ENCODE peak calls at places on chromosomes 6 and 20, in nine cellular contexts. E is kidney, U is OCI-LY7, F is astrocyte of the cerebellum, K is psoas muscle, S is A549, Q is SK-N-SH, Z is right lobe of liver, T is right atrium auricular region. M is an unnamed sample.
A peak's percentile ranks its signal among the peaks of the same experiment; 100 is the strongest.

GRCh38 chr6:110255356-110255755 is 75.1 kb downstream of the CDC40 start:
- DNase-seq in E (peak; percentile 55), S (peak; percentile 7), F (peak; percentile 4), U (peak; percentile 8), Q (no peak), T (no peak), Z (peak; percentile 15), K (no peak), M (no peak)

GRCh38 chr20:35947489-35947888 is 6.8 kb downstream of the SCAND1 start:
- DNase-seq in E (no peak), Z (peak; percentile 23), U (peak; percentile 67), Q (peak; percentile 58), S (peak; percentile 68), T (no peak), F (no peak), K (no peak), M (no peak)

GRCh38 chr6:81750201-81750600 is 2.3 kb downstream of the TENT5A start:
- DNase-seq in F (no peak), Q (no peak), E (no peak), S (no peak), K (no peak), U (no peak), T (no peak), Z (no peak), M (no peak)

GRCh38 chr20:11891827-11892521 is 25.7 kb upstream of the BTBD3 start:
- DNase-seq in K (no peak), Z (peak; percentile 49), F (peak; percentile 22), U (no peak), T (peak; percentile 61), Q (peak; percentile 64), S (peak; percentile 77), E (peak; percentile 71), M (no peak)

GRCh38 chr6:111943723-111944122 is 70.5 kb upstream of the FYN start:
- DNase-seq in Z (no peak), F (no peak), E (no peak), Q (no peak), U (no peak), K (no peak), T (no peak), S (no peak), M (no peak)

GRCh38 chr6:75620387-75621304 is 19.0 kb downstream of the SENP6 start:
- DNase-seq in S (no peak), Z (no peak), F (no peak), T (no peak), U (no peak), K (no peak), Q (no peak), E (no peak), M (no peak)

GRCh38 chr6:162032620-162033019 is 694.9 kb downstream of the PRKN start:
- DNase-seq in F (peak; percentile 65), E (no peak), T (no peak), Z (no peak), U (no peak), K (no peak), Q (no peak), S (no peak), M (no peak)

GRCh38 chr20:58852559-58853271 is at the start of gene GNAS:
- DNase-seq in S (peak; percentile 62), F (peak; percentile 19), K (peak; percentile 83), Z (peak; percentile 57), Q (peak; percentile 74), E (peak; percentile 77), T (no peak), U (peak; percentile 65), M (no peak)

GRCh38 chr20:57061058-57061900 is 205.2 kb downstream of the BMP7 start:
- DNase-seq in U (peak; percentile 14), Z (no peak), F (no peak), S (peak; percentile 47), K (no peak), E (no peak), T (no peak), Q (peak; percentile 70), M (no peak)
- TF ChIP-seq CTCF in U (peak; percentile 72), Z (no peak), F (peak; percentile 80), S (peak; percentile 51), K (no peak), E (no peak), T (peak; percentile 31), Q (peak; percentile 45), M (peak; percentile 59)

GRCh38 chr6:33592595-33593413 is 12.7 kb upstream of the BAK1 start:
- DNase-seq in Q (no peak), S (no peak), E (peak; percentile 96), F (no peak), U (peak; percentile 89), K (no peak), T (no peak), Z (no peak), M (no peak)
- H3K4me3 ChIP-seq in Q (no peak overlapping the region), S (no peak overlapping the region), E (peak overlapping the region; percentile 42), F (no peak overlapping the region), U (peak overlapping the region; percentile 58), K (no peak overlapping the region), T (no peak overlapping the region), Z (no peak overlapping the region), M (no peak overlapping the region)

GRCh38 chr6:22325481-22325880 is 28.6 kb upstream of the PRL start:
- DNase-seq in K (no peak), Q (no peak), U (no peak), S (no peak), T (no peak), F (no peak), Z (no peak), E (no peak), M (no peak)
- TF ChIP-seq CTCF in K (no peak), Q (no peak), U (no peak), S (no peak), T (no peak), F (no peak), Z (no peak), E (no peak), M (no peak)

GRCh38 chr6:35491558-35492541 is 5.0 kb downstream of the TEAD3 start:
- DNase-seq in Z (no peak), Q (peak; percentile 62), K (no peak), S (no peak), E (no peak), F (no peak), U (no peak), T (no peak), M (no peak)

GRCh38 chr6:35494161-35494563 is 2.7 kb downstream of the TEAD3 start:
- DNase-seq in K (no peak), S (no peak), U (no peak), Z (no peak), F (no peak), T (no peak), Q (peak; percentile 34), E (no peak), M (no peak)

GRCh38 chr6:35493307-35493983 is 3.4 kb downstream of the TEAD3 start:
- DNase-seq in S (no peak), E (no peak), Q (no peak), F (no peak), T (no peak), K (no peak), U (no peak), Z (no peak), M (no peak)

GRCh38 chr6:35490821-35491557 is 5.9 kb downstream of the TEAD3 start:
- DNase-seq in K (no peak), S (no peak), T (no peak), Q (no peak), E (no peak), U (no peak), F (no peak), Z (no peak), M (no peak)

GRCh38 chr6:35492664-35493284 is 4.1 kb downstream of the TEAD3 start:
- DNase-seq in U (no peak), K (no peak), E (no peak), Z (no peak), F (no peak), T (no peak), S (no peak), Q (peak; percentile 52), M (no peak)
- H3K4me3 ChIP-seq in U (no peak overlapping the region), K (no peak overlapping the region), E (no peak overlapping the region), Z (no peak overlapping the region), F (no peak overlapping the region), T (no peak overlapping the region), S (no peak overlapping the region), Q (no peak overlapping the region), M (peak overlapping the region; percentile 8)

GRCh38 chr6:122839477-122839876 is 50.4 kb downstream of the SMPDL3A start:
- DNase-seq in U (peak; percentile 41), K (no peak), Z (no peak), E (no peak), S (peak; percentile 46), F (peak; percentile 52), T (peak; percentile 69), Q (peak; percentile 62), M (no peak)

GRCh38 chr6:122832515-122833228 is 43.6 kb downstream of the SMPDL3A start:
- DNase-seq in Q (no peak), S (no peak), T (no peak), E (no peak), Z (no peak), K (no peak), U (no peak), F (no peak), M (no peak)

GRCh38 chr6:122833229-122833556 is 44.1 kb downstream of the SMPDL3A start:
- DNase-seq in U (no peak), K (no peak), Q (no peak), T (no peak), Z (no peak), F (no peak), S (no peak), E (no peak), M (no peak)

GRCh38 chr6:122839906-122840305 is 50.8 kb downstream of the SMPDL3A start:
- DNase-seq in Q (no peak), K (no peak), U (no peak), T (no peak), Z (no peak), S (no peak), E (no peak), F (no peak), M (no peak)

GRCh38 chr6:122838060-122838780 is 49.2 kb downstream of the SMPDL3A start:
- DNase-seq in U (no peak), T (no peak), K (no peak), E (no peak), F (no peak), Z (no peak), Q (peak; percentile 14), S (peak; percentile 7), M (no peak)
- TF ChIP-seq CTCF in U (peak; percentile 60), T (peak; percentile 50), K (peak; percentile 37), E (peak; percentile 24), F (peak; percentile 55), Z (peak; percentile 67), Q (peak; percentile 64), S (peak; percentile 50), M (peak; percentile 37)

M was measured in AG04449.